ENCODE peak calls at places on chromosomes 6 and 20, in four cellular contexts. F is IMR-90, A is H1, R is H9. P is an unnamed sample.

GRCh38 chr6:168281826-168282225 is 37.8 kb downstream of the DACT2 start:
- DNase-seq in A (no peak), R (no peak), F (no peak), P (no peak)

GRCh38 chr20:33099842-33100538 is 20.5 kb downstream of the BPIFB4 start:
- DNase-seq in R (no peak), A (no peak), F (no peak), P (no peak)

GRCh38 chr6:118789419-118789818 is 104.5 kb upstream of the ASF1A start:
- DNase-seq in A (no peak), R (peak), F (no peak), P (no peak)

GRCh38 chr20:63360850-63361497 is at the start of gene CHRNA4:
- DNase-seq in R (no peak), F (no peak), A (peak), P (no peak)

GRCh38 chr20:22700387-22700786 is 116.0 kb upstream of the FOXA2 start:
- DNase-seq in R (no peak), A (no peak), F (no peak), P (no peak)

GRCh38 chr6:39005774-39006173 is 42.8 kb upstream of the GLP1R start:
- DNase-seq in A (no peak), R (no peak), F (no peak), P (no peak)

GRCh38 chr6:24883618-24884017 is 52.1 kb downstream of the RIPOR2 start:
- DNase-seq in R (no peak), A (no peak), F (peak), P (no peak)

GRCh38 chr6:40541556-40542174 is 45.5 kb downstream of the LRFN2 start:
- DNase-seq in R (no peak), A (no peak), F (no peak), P (no peak)

GRCh38 chr6:81984599-81984998 is 232.1 kb upstream of the TENT5A start:
- DNase-seq in A (no peak), R (no peak), F (no peak), P (no peak)

GRCh38 chr20:32359633-32360332 is 1.7 kb downstream of the ASXL1 start:
- DNase-seq in F (peak), A (no peak), R (no peak), P (no peak)

GRCh38 chr6:34630040-34630439 is 66.5 kb downstream of the ILRUN start:
- DNase-seq in F (peak), A (no peak), R (no peak), P (no peak)

GRCh38 chr6:45677381-45677992 is 299.8 kb upstream of the SUPT3H start:
- DNase-seq in R (no peak), A (no peak), F (peak), P (no peak)

GRCh38 chr6:77474286-77474956 is 11.1 kb upstream of the HTR1B start:
- DNase-seq in F (no peak), A (no peak), R (no peak), P (no peak)

GRCh38 chr6:110560239-110561015 is 84.0 kb upstream of the SLC22A16 start:
- DNase-seq in F (no peak), R (no peak), A (no peak), P (no peak)

GRCh38 chr20:57647933-57648785 is 27.9 kb upstream of the ZBP1 start:
- DNase-seq in A (no peak), F (no peak), R (no peak), P (no peak)

GRCh38 chr6:152295346-152295745 is 341.8 kb downstream of the SYNE1 start:
- DNase-seq in R (no peak), A (no peak), F (peak), P (no peak)

GRCh38 chr20:19205999-19206398 is 6.4 kb upstream of the SLC24A3 start:
- DNase-seq in A (peak), F (peak), R (peak), P (peak)

GRCh38 chr6:120055071-120055470 is 705.5 kb upstream of the MAN1A1 start:
- DNase-seq in R (no peak), A (no peak), F (no peak), P (no peak)

GRCh38 chr20:53833333-53834043 is 236.9 kb downstream of the BCAS1 start:
- DNase-seq in F (no peak), A (no peak), R (no peak), P (no peak)

GRCh38 chr6:41577865-41578713 is 31.9 kb downstream of the FOXP4 start:
- DNase-seq in A (no peak), R (peak), F (peak), P (peak)

GRCh38 chr6:140043357-140043756 is 668.9 kb upstream of the CITED2 start:
- DNase-seq in R (no peak), A (no peak), F (peak), P (no peak)

GRCh38 chr20:9099372-9099771 is 30.5 kb downstream of the PLCB4 start:
- DNase-seq in F (no peak), A (no peak), R (no peak), P (no peak)

GRCh38 chr6:7155871-7156579 is 48.3 kb downstream of the RREB1 start:
- DNase-seq in F (no peak), A (no peak), R (no peak), P (no peak)

GRCh38 chr6:108207013-108207412 is 41.2 kb downstream of the NR2E1 start:
- DNase-seq in F (no peak), A (no peak), R (no peak), P (no peak)
- H4K8ac ChIP-seq in F (no peak), A (no peak), R (no peak), P (no peak)

GRCh38 chr6:163964778-163965177 is 550.3 kb downstream of the QKI start:
- DNase-seq in F (no peak), R (no peak), A (no peak), P (no peak)
- H4K5ac ChIP-seq in F (no peak), R (no peak), A (no peak), P (no peak)

GRCh38 chr6:163985040-163985439 is 570.5 kb downstream of the QKI start:
- DNase-seq in F (no peak), R (no peak), A (no peak), P (no peak)

GRCh38 chr6:163984446-163984936 is 570.0 kb downstream of the QKI start:
- DNase-seq in F (no peak), R (no peak), A (no peak), P (no peak)

GRCh38 chr6:163983601-163984445 is 569.3 kb downstream of the QKI start:
- DNase-seq in F (no peak), R (no peak), A (no peak), P (no peak)

GRCh38 chr6:163986313-163986712 is 571.8 kb downstream of the QKI start:
- DNase-seq in R (no peak), F (peak), A (no peak), P (no peak)

DNA sequence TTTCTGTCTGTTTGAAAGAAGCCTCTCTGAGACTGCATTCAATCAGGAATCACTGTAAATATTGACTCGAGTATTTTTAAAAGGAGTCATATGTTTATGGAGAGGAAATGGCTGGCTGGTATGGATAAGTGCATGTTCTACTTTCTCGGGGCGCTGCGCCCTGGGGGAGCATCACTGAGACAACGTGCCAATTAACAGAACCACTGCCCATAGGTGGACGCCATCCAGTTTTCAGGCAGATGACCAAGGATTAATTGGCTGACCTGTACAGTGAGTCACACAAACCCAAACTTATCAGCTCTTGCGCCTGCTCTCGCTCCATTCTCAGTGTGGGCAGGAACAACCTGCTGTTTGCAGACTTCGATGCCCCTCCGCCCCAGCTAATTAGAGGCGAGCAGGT is 571.2 kb downstream of the QKI start:
- DNase-seq in A (no peak), F (peak), R (no peak), P (no peak)
- H2AK5ac ChIP-seq in A (no peak), F (no peak), R (no peak), P (no peak)

DNA sequence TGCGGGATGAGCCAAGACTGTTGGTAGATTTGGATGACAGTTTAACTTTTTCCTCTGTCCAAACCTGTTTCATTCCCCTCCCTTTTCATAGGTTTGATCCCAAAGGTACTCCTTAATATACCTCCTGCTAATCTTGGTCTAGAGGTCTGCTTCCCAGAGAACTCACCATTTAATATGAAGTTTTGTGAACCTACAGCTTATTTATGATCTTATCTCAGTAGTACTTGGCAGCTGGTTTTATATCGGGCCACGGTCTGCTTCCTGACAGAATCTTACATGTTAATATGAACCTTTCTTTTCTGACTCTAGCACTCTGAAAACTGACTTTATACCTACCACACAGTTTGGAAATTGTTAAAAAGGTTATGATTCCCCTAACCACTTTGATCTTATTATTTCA is 138.7 kb downstream of the MACROD2 start:
- DNase-seq in R (no peak), F (no peak), A (no peak), P (no peak)
- H4K8ac ChIP-seq in R (no peak), F (no peak), A (no peak), P (no peak)

GRCh38 chr6:122825180-122825579 is 36.1 kb downstream of the SMPDL3A start:
- DNase-seq in F (no peak), R (no peak), A (no peak), P (peak)
- H4K5ac ChIP-seq in F (no peak), R (no peak), A (no peak), P (no peak)

GRCh38 chr20:35883341-35883777 is 70.9 kb downstream of the SCAND1 start:
- DNase-seq in R (no peak), F (no peak), A (no peak), P (peak)
- H2AK5ac ChIP-seq in R (no peak), F (peak), A (no peak), P (no peak)